ENCODE peak calls at places on chromosome X, in eight cellular contexts. X, C, R, N, O, V, K and F are unnamed samples.
A peak's percentile ranks its signal among the peaks of the same experiment; 100 is the strongest.

GRCh38 chrX:19857131-19857530 is 30.3 kb downstream of the SH3KBP1 start:
- DNase-seq in R (no peak), O (no peak), N (no peak), X (no peak), K (no peak), C (no peak), V (no peak), F (no peak)

GRCh38 chrX:104098151-104098808 is 14.0 kb upstream of the ZCCHC18 start:
- DNase-seq in O (peak; percentile 29), K (peak; percentile 42), X (no peak), R (peak; percentile 10), V (no peak), N (peak; percentile 66), C (peak; percentile 50), F (peak; percentile 48)

GRCh38 chrX:34778961-34779360 is 121.9 kb upstream of the TMEM47 start:
- DNase-seq in V (no peak), C (no peak), X (no peak), O (peak; percentile 58), K (peak; percentile 18), R (no peak), N (no peak), F (no peak)

GRCh38 chrX:40145001-40145631 is 47.4 kb upstream of the BCOR start:
- DNase-seq in N (no peak), R (no peak), O (no peak), X (no peak), K (no peak), V (no peak), C (no peak), F (no peak)

GRCh38 chrX:48919360-48919821 is 567 bp upstream of the PIM2 start:
- DNase-seq in R (no peak), N (peak; percentile 17), K (no peak), V (no peak), O (no peak), C (no peak), X (no peak), F (no peak)

GRCh38 chrX:53481093-53481492 is 46.9 kb upstream of the HSD17B10 start:
- DNase-seq in V (no peak), N (no peak), R (no peak), C (peak; percentile 4), K (no peak), O (peak; percentile 1), X (no peak), F (no peak)

GRCh38 chrX:809081-809480 is 178.5 kb downstream of the SHOX start:
- DNase-seq in V (no peak), R (no peak), O (no peak), N (no peak), K (no peak), X (no peak), C (no peak), F (no peak)

GRCh38 chrX:154023276-154024000 is 3.7 kb upstream of the IRAK1 start:
- DNase-seq in V (no peak), N (no peak), R (no peak), O (no peak), C (no peak), K (no peak), X (no peak), F (no peak)

GRCh38 chrX:18873189-18873791 is 110.6 kb downstream of the PHKA2 start:
- DNase-seq in X (no peak), O (peak; percentile 90), K (peak; percentile 46), R (no peak), C (no peak), V (no peak), N (no peak), F (no peak)

GRCh38 chrX:100407784-100408642 is 2.1 kb downstream of the PCDH19 start:
- DNase-seq in O (no peak), V (no peak), X (no peak), K (no peak), C (no peak), R (no peak), N (no peak), F (peak; percentile 16)

GRCh38 chrX:100750901-100751300 is 19.0 kb upstream of the SYTL4 start:
- DNase-seq in V (no peak), C (no peak), N (no peak), X (no peak), K (no peak), R (no peak), O (no peak), F (no peak)

GRCh38 chrX:123803331-123803983 is 56.4 kb upstream of the XIAP start:
- DNase-seq in K (peak; percentile 36), O (peak; percentile 70), R (no peak), V (no peak), N (peak; percentile 32), X (no peak), C (peak; percentile 80), F (no peak)

GRCh38 chrX:22220941-22221340 is 51.8 kb upstream of the CBLL2 start:
- DNase-seq in K (peak; percentile 76), O (peak; percentile 67), N (no peak), X (no peak), C (no peak), V (peak; percentile 38), R (no peak), F (no peak)